ENCODE peak calls at places on chromosome 6, in four cellular contexts. G is IMR-90, H is H1, T is K562. B is an unnamed sample.

GRCh38 chr6:93721386-93722048 is 302.2 kb upstream of the EPHA7 start:
- DNase-seq in G (no peak), H (peak; percentile 25), T (no peak), B (no peak)

GRCh38 chr6:15791401-15792137 is 128.7 kb upstream of the DTNBP1 start:
- DNase-seq in T (no peak), G (no peak), H (no peak), B (no peak)

GRCh38 chr6:87393026-87393622 is 14.6 kb upstream of the CFAP206 start:
- DNase-seq in G (peak; percentile 70), T (peak; percentile 42), H (no peak), B (no peak)

GRCh38 chr6:2715737-2716136 is 35.0 kb downstream of the MYLK4 start:
- DNase-seq in T (no peak), G (no peak), H (no peak), B (no peak)

GRCh38 chr6:42817910-42818309 is 36.1 kb downstream of the BICRAL start:
- DNase-seq in G (no peak), H (no peak), T (no peak), B (no peak)

GRCh38 chr6:133646021-133646682 is 242.8 kb upstream of the TCF21 start:
- DNase-seq in G (peak; percentile 47), H (no peak), T (no peak), B (no peak)

GRCh38 chr6:73893696-73894095 is 197.7 kb downstream of the CD109 start:
- DNase-seq in G (no peak), T (no peak), H (no peak), B (no peak)

GRCh38 chr6:24692415-24692814 is 25.5 kb downstream of the ACOT13 start:
- DNase-seq in H (no peak), T (no peak), G (no peak), B (no peak)

GRCh38 chr6:5967594-5967993 is 39.1 kb downstream of the NRN1 start:
- DNase-seq in H (no peak), T (no peak), G (no peak), B (no peak)

GRCh38 chr6:166488701-166489100 is 97.8 kb downstream of the RAMACL start:
- DNase-seq in T (no peak), H (no peak), G (no peak), B (no peak)

GRCh38 chr6:157456524-157456829 is 75.5 kb downstream of the ZDHHC14 start:
- DNase-seq in H (no peak), T (no peak), G (no peak), B (peak; percentile 60)

GRCh38 chr6:41694815-41695536 is 40.4 kb downstream of the TFEB start:
- DNase-seq in G (peak; percentile 43), H (no peak), T (no peak), B (no peak)

GRCh38 chr6:130933712-130934200 is 106.5 kb downstream of the SMLR1 start:
- DNase-seq in H (no peak), G (peak; percentile 51), T (no peak), B (no peak)

GRCh38 chr6:11043552-11043960 is 549 bp downstream of the ELOVL2 start:
- DNase-seq in G (no peak), T (peak; percentile 16), H (no peak), B (no peak)
- TF ChIP-seq CHD1 in G (no peak), T (no peak), H (no peak), B (no peak)

DNA sequence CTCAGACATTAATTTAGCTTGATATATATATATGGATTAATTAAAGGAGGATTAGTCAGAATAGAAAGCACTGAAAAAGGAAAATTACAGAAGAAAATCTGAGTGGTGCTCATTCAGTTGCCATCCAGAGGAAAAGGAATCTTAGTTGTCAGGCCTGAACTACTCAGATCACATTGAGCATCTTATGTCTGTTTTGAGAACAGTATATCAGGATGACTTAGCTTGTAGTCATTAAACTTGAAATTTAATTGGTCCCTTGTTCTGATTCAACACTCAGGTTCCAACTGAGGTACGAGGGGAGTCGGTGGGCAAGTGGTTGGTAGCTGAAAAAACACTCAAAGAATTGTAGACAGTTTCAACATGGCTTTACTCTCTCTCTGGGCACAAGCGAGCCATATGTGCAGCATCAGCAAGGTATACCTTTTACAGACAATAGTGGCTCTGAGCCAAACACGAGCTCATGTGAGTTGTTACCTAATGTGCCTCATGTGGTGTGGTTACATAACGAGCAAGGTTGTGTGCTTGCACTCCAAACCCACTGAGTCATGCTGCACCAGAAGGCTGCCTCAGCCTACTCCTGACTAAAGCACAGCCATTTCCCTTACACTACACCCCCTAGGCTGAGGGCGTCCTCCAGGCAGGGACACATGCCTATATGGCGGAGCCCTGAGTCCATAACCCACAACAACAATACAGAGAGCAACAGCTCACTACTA is 73.0 kb upstream of the HMGN3 start:
- DNase-seq in T (no peak), G (no peak), H (no peak), B (no peak)
- TF ChIP-seq CHD1 in T (no peak), G (no peak), H (no peak), B (no peak)

DNA sequence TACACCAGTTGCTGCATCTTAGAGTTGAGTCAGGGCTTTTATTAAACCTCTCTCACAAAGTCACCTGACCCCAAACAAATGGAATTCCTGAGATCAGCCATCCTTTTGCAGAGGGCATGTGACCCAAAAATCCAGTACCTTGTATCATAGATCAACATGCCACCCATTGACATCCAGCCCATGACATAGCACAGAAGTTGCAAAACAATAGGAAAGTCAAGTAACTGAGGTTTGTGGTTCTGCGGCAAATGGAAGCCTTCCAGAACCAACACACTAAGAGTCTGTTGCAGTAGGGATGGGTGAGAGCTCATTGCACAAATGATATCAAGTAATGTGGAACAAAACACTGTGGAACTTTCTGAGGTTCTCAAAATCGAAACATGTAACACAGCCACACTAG is 111.2 kb downstream of the PDE7B start:
- DNase-seq in T (no peak), H (no peak), G (peak; percentile 67), B (no peak)
- TF ChIP-seq CHD1 in T (no peak), H (no peak), G (no peak), B (no peak)

GRCh38 chr6:170037541-170038250 is 253.2 kb downstream of the DLL1 start:
- DNase-seq in H (no peak), T (no peak), G (peak; percentile 1), B (no peak)
- TF ChIP-seq CHD1 in H (no peak), T (no peak), G (no peak), B (no peak)